ENCODE peak calls at places on chromosomes 16 and 17, in five cellular contexts. H is stomach, S is body of pancreas, M is left ventricle myocardium inferior, P is heart right ventricle. J is an unnamed sample.

GRCh38 chr16:87487361-87487924 is 5.4 kb downstream of the ZCCHC14 start:
- DNase-seq in H (peak; percentile 79), S (peak; percentile 85), M (peak; percentile 39), P (peak; percentile 48), J (peak; percentile 57)

GRCh38 chr16:1285669-1286491 is 23.6 kb upstream of the UBE2I start:
- DNase-seq in H (no peak), S (no peak), M (no peak), P (no peak), J (no peak)

GRCh38 chr16:1772362-1772907 is at the start of gene EME2:
- DNase-seq in H (no peak), S (no peak), M (no peak), P (no peak), J (no peak)

GRCh38 chr17:78342438-78343098 is 17.3 kb downstream of the SOCS3 start:
- DNase-seq in H (no peak), S (peak; percentile 28), M (peak; percentile 63), P (peak; percentile 56), J (no peak)

GRCh38 chr16:4315185-4316102 is at the start of gene GLIS2:
- DNase-seq in H (peak; percentile 73), S (peak; percentile 80), M (peak; percentile 84), P (peak; percentile 76), J (peak; percentile 75)

GRCh38 chr16:89613101-89613953 is at the start of gene DPEP1:
- DNase-seq in H (no peak), S (peak; percentile 90), M (no peak), P (no peak), J (no peak)

GRCh38 chr17:38357488-38358123 is 6.0 kb downstream of the SOCS7 start:
- DNase-seq in H (no peak), S (no peak), M (no peak), P (no peak), J (no peak)

GRCh38 chr17:73042809-73043685 is 49.4 kb downstream of the SLC39A11 start:
- DNase-seq in H (no peak), S (no peak), M (no peak), P (no peak), J (no peak)

GRCh38 chr16:58121132-58121531 is 8.0 kb downstream of the CFAP20 start:
- DNase-seq in H (no peak), S (no peak), M (no peak), P (no peak), J (no peak)

GRCh38 chr16:57721765-57722499 is 13.6 kb upstream of the KATNB1 start:
- DNase-seq in H (no peak), S (no peak), M (no peak), P (no peak), J (no peak)

GRCh38 chr16:85947511-85948509 is 48.8 kb downstream of the IRF8 start:
- DNase-seq in H (peak; percentile 43), S (no peak), M (no peak), P (no peak), J (no peak)

GRCh38 chr16:28543072-28543471 is 4.3 kb upstream of the NUPR1 start:
- DNase-seq in H (peak; percentile 69), S (peak; percentile 41), M (no peak), P (no peak), J (no peak)

GRCh38 chr17:32323784-32324590 is 18.0 kb downstream of the C17orf75 start:
- DNase-seq in H (peak; percentile 54), S (peak; percentile 56), M (no peak), P (no peak), J (no peak)

GRCh38 chr17:42392664-42393415 is 4.6 kb upstream of the STAT3 start:
- DNase-seq in H (no peak), S (no peak), M (no peak), P (no peak), J (no peak)

GRCh38 chr16:23595246-23595950 is 718 bp downstream of the NDUFAB1 start:
- DNase-seq in H (no peak), S (no peak), M (no peak), P (no peak), J (no peak)

GRCh38 chr16:47142469-47143328 is 1.0 kb downstream of the NETO2 start:
- DNase-seq in H (peak; percentile 29), S (peak; percentile 19), M (peak; percentile 25), P (peak; percentile 23), J (no peak)

GRCh38 chr17:32331243-32332040 is 10.5 kb downstream of the C17orf75 start:
- DNase-seq in H (no peak), S (no peak), M (no peak), P (no peak), J (no peak)

GRCh38 chr17:44546711-44547606 is 10.3 kb upstream of the FZD2 start:
- DNase-seq in H (no peak), S (no peak), M (no peak), P (no peak), J (no peak)

GRCh38 chr16:79008036-79008868 is 592.3 kb downstream of the MAF start:
- DNase-seq in H (no peak), S (no peak), M (no peak), P (no peak), J (no peak)

GRCh38 chr17:8941520-8941919 is 24.0 kb downstream of the PIK3R5 start:
- DNase-seq in H (no peak), S (no peak), M (no peak), P (no peak), J (no peak)

GRCh38 chr17:3602499-3602898 is 6.7 kb downstream of the TRPV1 start:
- DNase-seq in H (no peak), S (no peak), M (no peak), P (no peak), J (no peak)

GRCh38 chr17:1110844-1111598 is 68.8 kb downstream of the ABR start:
- DNase-seq in H (no peak), S (peak; percentile 50), M (peak; percentile 68), P (peak; percentile 60), J (peak; percentile 82)

GRCh38 chr17:37220609-37220953 is 155.2 kb upstream of the C17orf78 start:
- DNase-seq in H (no peak), S (no peak), M (no peak), P (no peak), J (no peak)

GRCh38 chr16:1082266-1082951 is 9.9 kb downstream of the SSTR5 start:
- DNase-seq in H (no peak), S (no peak), M (no peak), P (no peak), J (no peak)

GRCh38 chr17:29590979-29591736 is 1.7 kb upstream of the GIT1 start:
- DNase-seq in H (no peak), S (peak; percentile 51), M (no peak), P (peak; percentile 54), J (no peak)

GRCh38 chr17:57009737-57010445 is 32.0 kb downstream of the SCPEP1 start:
- DNase-seq in H (peak; percentile 69), S (peak; percentile 62), M (peak; percentile 25), P (peak; percentile 18), J (peak; percentile 51)

GRCh38 chr16:74160759-74161158 is 135.9 kb upstream of the PSMD7 start:
- DNase-seq in H (no peak), S (no peak), M (no peak), P (no peak), J (no peak)

DNA sequence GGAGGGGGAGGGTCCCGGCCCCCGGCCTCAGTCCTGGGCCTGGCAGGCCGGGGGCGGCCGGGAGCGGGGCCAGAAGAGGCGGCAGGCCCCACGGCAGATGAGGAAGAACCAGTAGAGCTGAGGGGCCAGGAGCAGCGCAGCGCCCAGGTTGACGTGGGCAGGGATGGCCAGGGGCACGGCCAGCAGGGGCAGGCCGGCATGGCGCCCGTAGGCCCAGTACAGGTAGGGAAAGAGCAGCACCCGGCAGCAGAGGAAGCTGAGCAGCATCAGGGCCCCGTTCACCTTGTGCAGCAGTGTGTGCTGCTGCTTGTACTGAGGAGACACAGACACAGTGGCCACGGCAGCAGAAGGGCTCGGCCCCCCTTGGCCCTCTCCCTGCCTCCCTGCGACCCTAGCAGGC is 2.2 kb downstream of the C16orf92 start:
- DNase-seq in H (no peak), S (no peak), M (no peak), P (no peak), J (no peak)
- H3K4me3 ChIP-seq in H (no peak overlapping the region), S (no peak overlapping the region), M (no peak overlapping the region), P (no peak overlapping the region), J (no peak overlapping the region)

DNA sequence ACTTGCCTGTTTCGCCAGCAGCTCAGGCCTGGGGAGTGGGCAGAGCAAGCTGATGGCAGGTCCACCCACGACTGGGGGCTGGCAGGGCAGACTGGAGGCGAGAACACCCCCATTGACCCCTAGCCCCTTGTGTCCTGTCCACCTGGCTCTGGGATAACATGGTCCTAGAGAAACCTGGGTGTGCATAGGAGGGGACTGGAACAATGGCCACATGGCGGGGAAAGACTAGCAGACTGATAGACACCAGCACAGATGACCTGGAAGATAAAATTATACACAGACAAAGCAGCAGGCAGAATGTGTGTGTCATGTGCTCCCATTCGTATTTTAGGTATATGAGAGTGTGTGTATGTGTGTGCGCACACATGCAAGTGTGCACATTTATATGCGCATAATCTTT is 23.5 kb downstream of the NUBP1 start:
- DNase-seq in H (no peak), S (no peak), M (no peak), P (no peak), J (no peak)
- H3K4me1 ChIP-seq in H (no peaks in the 10 kb centered on the region), S (peaks cover 4% of the 10 kb centered on the region), M (peaks cover 16% of the 10 kb centered on the region), P (peaks cover 36% of the 10 kb centered on the region), J (peaks cover 8% of the 10 kb centered on the region)

GRCh38 chr16:67844441-67844840 is 2.3 kb upstream of the NUTF2 start:
- DNase-seq in H (no peak), S (no peak), M (no peak), P (no peak), J (no peak)
- TF ChIP-seq CTCF in H (no peak), S (no peak), M (peak; percentile 21), P (no peak), J (no peak)

GRCh38 chr17:76277300-76278267 is 12.4 kb downstream of the UBALD2 start:
- DNase-seq in H (no peak), S (no peak), M (no peak), P (no peak), J (no peak)
- H3K4me3 ChIP-seq in H (no peak overlapping the region), S (no peak overlapping the region), M (no peak overlapping the region), P (no peak overlapping the region), J (no peak overlapping the region)

DNA sequence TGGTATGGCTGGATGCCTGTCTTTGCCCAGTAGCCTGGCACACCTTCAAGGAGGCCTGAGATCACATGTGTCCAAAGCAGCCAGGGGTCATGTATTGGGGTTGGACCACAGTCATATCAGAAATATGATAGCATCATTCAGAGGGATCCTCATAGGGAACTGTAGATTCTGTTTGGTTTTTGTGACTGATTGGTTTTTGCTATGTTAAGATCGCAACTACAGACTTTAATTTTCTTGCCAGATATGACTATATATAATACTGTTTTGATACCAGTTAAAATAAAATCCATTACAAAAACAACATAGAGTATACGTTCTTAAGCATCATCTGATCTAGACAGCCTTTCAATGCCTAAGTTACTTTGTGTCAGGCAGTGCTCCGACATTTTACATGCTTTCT is 11.8 kb upstream of the SMPD3 start:
- DNase-seq in H (no peak), S (no peak), M (no peak), P (no peak), J (no peak)
- H3K4me1 ChIP-seq in H (no peaks in the 10 kb centered on the region), S (no peaks in the 10 kb centered on the region), M (no peaks in the 10 kb centered on the region), P (no peaks in the 10 kb centered on the region), J (no peaks in the 10 kb centered on the region)

GRCh38 chr16:15515992-15516391 is 81.6 kb downstream of the BMERB1 start:
- DNase-seq in H (no peak), S (no peak), M (no peak), P (no peak), J (no peak)
- TF ChIP-seq CTCF in H (no peak), S (no peak), M (no peak), P (no peak), J (no peak)

J was measured in lung.